ENCODE peak calls at places on chromosomes 2 and 18, in five cellular contexts. P, J, Z, C and A are unnamed samples.

GRCh38 chr2:156151351-156151750 is 181.2 kb downstream of the NR4A2 start:
- DNase-seq in P (no peak), J (no peak), Z (no peak), C (no peak), A (no peak)

GRCh38 chr2:230267556-230267955 is 42.0 kb downstream of the SP140 start:
- DNase-seq in P (no peak), Z (no peak), C (no peak), J (no peak), A (no peak)

GRCh38 chr2:172239944-172240590 is 137.4 kb upstream of the DLX2 start:
- DNase-seq in Z (peak; percentile 24), C (no peak), P (no peak), J (no peak), A (no peak)

GRCh38 chr18:40179647-40180175 is 1775.3 kb upstream of the PIK3C3 start:
- DNase-seq in P (no peak), C (no peak), Z (peak; percentile 5), J (no peak), A (no peak)

GRCh38 chr18:72700961-72701710 is 157.0 kb upstream of the CBLN2 start:
- DNase-seq in C (peak; percentile 18), Z (peak; percentile 16), P (peak; percentile 43), J (peak; percentile 30), A (no peak)

GRCh38 chr2:209471037-209471436 is 47.2 kb downstream of the MAP2 start:
- DNase-seq in J (no peak), P (no peak), C (no peak), Z (peak; percentile 85), A (no peak)

GRCh38 chr2:236445678-236446077 is 123.9 kb upstream of the ACKR3 start:
- DNase-seq in J (no peak), C (no peak), Z (no peak), P (no peak), A (no peak)

GRCh38 chr2:119760237-119760807 is 600 bp downstream of the PTPN4 start:
- DNase-seq in Z (no peak), P (no peak), C (peak; percentile 51), J (no peak), A (no peak)

GRCh38 chr2:237441605-237442004 is 27.6 kb upstream of the COL6A3 start:
- DNase-seq in P (no peak), C (no peak), J (no peak), Z (peak; percentile 88), A (no peak)

GRCh38 chr2:119028327-119029174 is 86.6 kb downstream of the MARCO start:
- DNase-seq in Z (peak; percentile 44), P (peak; percentile 4), C (no peak), J (peak; percentile 44), A (peak; percentile 24)

GRCh38 chr2:189143930-189144329 is 35.6 kb downstream of the COL5A2 start:
- DNase-seq in C (no peak), Z (peak; percentile 92), P (no peak), J (no peak), A (no peak)

GRCh38 chr2:17658251-17658843 is 95.3 kb downstream of the SMC6 start:
- DNase-seq in C (no peak), P (no peak), Z (peak; percentile 72), J (no peak), A (no peak)

GRCh38 chr2:119702918-119703401 is 24.0 kb downstream of the TMEM177 start:
- DNase-seq in C (peak; percentile 33), Z (peak; percentile 51), P (peak; percentile 22), J (peak; percentile 70), A (peak; percentile 85)

GRCh38 chr2:214593723-214594122 is 182.9 kb downstream of the VWC2L start:
- DNase-seq in Z (peak; percentile 94), J (peak; percentile 95), P (no peak), C (no peak), A (no peak)

GRCh38 chr2:281381-281780 is 6.5 kb downstream of the ALKAL2 start:
- DNase-seq in Z (no peak), C (no peak), P (no peak), J (no peak), A (no peak)

GRCh38 chr2:160227252-160227651 is 27.2 kb upstream of the ITGB6 start:
- DNase-seq in Z (peak; percentile 92), J (no peak), P (no peak), C (no peak), A (no peak)

GRCh38 chr2:172228177-172228785 is 125.6 kb upstream of the DLX2 start:
- DNase-seq in C (no peak), J (no peak), P (no peak), Z (no peak), A (no peak)

GRCh38 chr2:97870396-97870843 is 125.3 kb downstream of the TMEM131 start:
- DNase-seq in Z (peak; percentile 88), J (peak; percentile 42), C (no peak), P (no peak), A (peak; percentile 78)

GRCh38 chr2:96949701-96950350 is 36.6 kb downstream of the FAM178B start:
- DNase-seq in C (no peak), Z (no peak), J (no peak), P (no peak), A (no peak)

GRCh38 chr2:11633923-11634478 is 36.0 kb downstream of the NTSR2 start:
- DNase-seq in J (no peak), Z (no peak), C (no peak), P (no peak), A (no peak)

GRCh38 chr2:223860809-223861738 is 23.7 kb upstream of the AP1S3 start:
- DNase-seq in P (no peak), Z (peak; percentile 84), J (peak; percentile 96), C (no peak), A (peak; percentile 60)

GRCh38 chr18:30992231-30992630 is 50.3 kb downstream of the DSC3 start:
- DNase-seq in P (no peak), C (no peak), J (no peak), Z (no peak), A (no peak)

GRCh38 chr2:158773121-158773520 is 22.0 kb upstream of the DAPL1 start:
- DNase-seq in P (no peak), Z (peak; percentile 33), C (no peak), J (no peak), A (no peak)

GRCh38 chr2:183021613-183022012 is 16.6 kb downstream of the NCKAP1 start:
- DNase-seq in J (no peak), Z (no peak), C (no peak), P (no peak), A (no peak)

GRCh38 chr2:151032741-151033152 is 228.9 kb downstream of the RBM43 start:
- DNase-seq in P (no peak), J (no peak), C (no peak), Z (peak; percentile 88), A (no peak)

GRCh38 chr2:215357660-215358059 is 45.8 kb downstream of the ATIC start:
- DNase-seq in P (no peak), J (no peak), C (no peak), Z (peak; percentile 34), A (no peak)

GRCh38 chr2:44169155-44169898 is 652 bp downstream of the PPM1B start:
- DNase-seq in P (no peak), C (no peak), J (peak; percentile 68), Z (peak; percentile 60), A (no peak)

GRCh38 chr2:30666307-30666874 is 140.9 kb downstream of the CAPN13 start:
- DNase-seq in P (no peak), Z (peak; percentile 98), J (peak; percentile 58), C (no peak), A (peak; percentile 45)

GRCh38 chr18:54119524-54120019 is 104.9 kb downstream of the MBD2 start:
- DNase-seq in Z (peak; percentile 68), P (peak; percentile 70), J (peak; percentile 64), C (peak; percentile 74), A (no peak)